ENCODE peak calls at places on chromosomes 3 and 15, in five cellular contexts. B, C, L, N and V are unnamed samples.
A peak's percentile ranks its signal among the peaks of the same experiment; 100 is the strongest.

GRCh38 chr3:160374472-160374871 is 24.6 kb downstream of the IFT80 start:
- DNase-seq in N (no peak), B (no peak), C (no peak), L (no peak), V (no peak)

GRCh38 chr15:41512512-41513281 is 930 bp downstream of the LTK start:
- DNase-seq in N (no peak), L (no peak), B (peak; percentile 24), C (peak; percentile 60), V (no peak)

GRCh38 chr15:80694624-80695098 is 449 bp upstream of the ABHD17C start:
- DNase-seq in L (no peak), C (peak; percentile 18), B (peak; percentile 28), N (no peak), V (peak; percentile 74)

GRCh38 chr15:35479423-35479822 is 66.5 kb downstream of the DPH6 start:
- DNase-seq in L (no peak), N (no peak), C (peak; percentile 62), B (no peak), V (no peak)

GRCh38 chr3:111968319-111969059 is 10.3 kb upstream of the ABHD10 start:
- DNase-seq in B (no peak), C (no peak), N (no peak), L (no peak), V (no peak)

GRCh38 chr15:56817266-56817665 is 84.0 kb upstream of the ZNF280D start:
- DNase-seq in L (no peak), B (peak; percentile 70), C (no peak), N (no peak), V (no peak)

GRCh38 chr3:42739401-42740158 is 33.5 kb downstream of the CCDC13 start:
- DNase-seq in C (peak; percentile 82), N (no peak), B (no peak), L (peak; percentile 32), V (no peak)

GRCh38 chr3:10400749-10401495 is 80.0 kb upstream of the SEC13 start:
- DNase-seq in C (peak; percentile 73), N (no peak), L (no peak), B (no peak), V (no peak)

GRCh38 chr3:135706758-135707375 is 258.7 kb upstream of the PPP2R3A start:
- DNase-seq in L (no peak), C (no peak), N (no peak), B (no peak), V (no peak)

GRCh38 chr3:50155891-50156290 is 767 bp downstream of the SEMA3F start:
- DNase-seq in C (no peak), N (no peak), B (no peak), L (no peak), V (no peak)

GRCh38 chr3:49803464-49804140 is 541 bp downstream of the INKA1 start:
- DNase-seq in L (no peak), B (peak; percentile 57), C (no peak), N (no peak), V (no peak)

GRCh38 chr3:173932624-173933023 is 535.1 kb downstream of the NLGN1 start:
- DNase-seq in C (no peak), N (no peak), B (peak; percentile 79), L (no peak), V (no peak)

GRCh38 chr3:161274691-161275298 is 53.7 kb downstream of the NMD3 start:
- DNase-seq in C (peak; percentile 33), N (peak; percentile 54), B (peak; percentile 82), L (no peak), V (no peak)

GRCh38 chr3:158770254-158771017 is 31.4 kb upstream of the MFSD1 start:
- DNase-seq in B (no peak), N (no peak), C (no peak), L (no peak), V (no peak)

GRCh38 chr3:130725746-130726145 is 20.9 kb downstream of the PIK3R4 start:
- DNase-seq in N (no peak), L (no peak), B (no peak), C (no peak), V (no peak)

GRCh38 chr3:52670621-52671521 is 14.8 kb downstream of the PBRM1 start:
- DNase-seq in L (peak; percentile 62), B (no peak), N (peak; percentile 96), C (no peak), V (no peak)

GRCh38 chr15:89105147-89105546 is 16.9 kb downstream of the ABHD2 start:
- DNase-seq in N (no peak), C (no peak), B (peak; percentile 33), L (no peak), V (no peak)

GRCh38 chr3:134373278-134373941 is 837 bp downstream of the AMOTL2 start:
- DNase-seq in N (no peak), B (peak; percentile 81), C (peak; percentile 93), L (peak; percentile 78), V (peak; percentile 86)

GRCh38 chr15:56496635-56497034 is 31.7 kb upstream of the MNS1 start:
- DNase-seq in B (peak; percentile 89), C (peak; percentile 66), L (no peak), N (peak; percentile 67), V (no peak)

GRCh38 chr3:124401841-124402240 is 328.4 kb upstream of the UMPS start:
- DNase-seq in B (no peak), L (no peak), C (peak; percentile 12), N (no peak), V (no peak)

GRCh38 chr3:181568248-181568647 is 143.5 kb upstream of the SOX2 start:
- DNase-seq in L (no peak), N (no peak), B (no peak), C (no peak), V (no peak)

GRCh38 chr3:55690746-55691540 is 203.8 kb upstream of the WNT5A start:
- DNase-seq in B (peak; percentile 21), N (no peak), C (no peak), L (peak; percentile 35), V (no peak)

GRCh38 chr15:74037171-74038117 is 42.9 kb downstream of the PML start:
- DNase-seq in L (no peak), N (no peak), B (no peak), C (no peak), V (no peak)

GRCh38 chr3:127351775-127352350 is 64.0 kb upstream of the PRR20G start:
- DNase-seq in C (no peak), L (no peak), B (no peak), N (no peak), V (no peak)

GRCh38 chr3:12436514-12437222 is 47.6 kb upstream of the TSEN2 start:
- DNase-seq in N (no peak), C (no peak), B (no peak), L (no peak), V (no peak)

GRCh38 chr3:161388860-161389259 is 17.5 kb upstream of the SPTSSB start:
- DNase-seq in L (no peak), N (no peak), C (no peak), B (no peak), V (no peak)

GRCh38 chr3:18134386-18135082 is 290.6 kb downstream of the SATB1 start:
- DNase-seq in B (no peak), C (no peak), L (no peak), N (no peak), V (no peak)

GRCh38 chr3:106013971-106014370 is 145.2 kb upstream of the CBLB start:
- DNase-seq in L (no peak), N (no peak), C (no peak), B (no peak), V (no peak)

GRCh38 chr3:101521251-101521701 is 8.3 kb upstream of the SENP7 start:
- DNase-seq in L (no peak), B (peak; percentile 14), N (no peak), C (no peak), V (no peak)

GRCh38 chr15:68114356-68114755 is 60.2 kb downstream of the PIAS1 start:
- DNase-seq in N (no peak), B (no peak), C (no peak), L (no peak), V (no peak)

DNA sequence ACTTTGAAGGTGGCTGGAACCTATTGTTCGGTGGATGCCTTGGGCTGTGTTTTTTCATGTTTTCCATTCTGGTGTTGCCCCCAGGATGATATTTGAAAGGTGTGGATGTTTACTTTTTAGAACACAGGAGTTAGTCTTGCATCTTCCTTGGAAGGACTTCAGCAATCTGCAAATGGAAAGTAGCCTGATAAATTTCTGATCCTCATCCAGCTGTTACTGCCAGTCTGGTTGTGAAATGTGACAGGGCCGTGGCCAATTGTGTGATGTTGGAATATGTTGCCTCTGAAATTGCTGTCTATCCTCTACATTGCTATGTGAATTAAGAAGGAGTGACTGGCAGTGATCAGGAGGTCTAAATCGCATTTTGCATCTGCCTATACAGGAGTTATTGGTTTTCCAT is 382.5 kb upstream of the C2CD4B start:
- DNase-seq in B (no peak), L (no peak), C (no peak), N (no peak), V (no peak)
- H3K4me3 ChIP-seq in B (no peak overlapping the region), L (no peak overlapping the region), C (no peak overlapping the region), N (no peak overlapping the region), V (no peak overlapping the region)

GRCh38 chr3:51395493-51396213 is 4.6 kb downstream of the RBM15B start:
- DNase-seq in N (no peak), C (no peak), L (no peak), B (no peak), V (no peak)

GRCh38 chr3:51400169-51400568 is 9.1 kb downstream of the RBM15B start:
- DNase-seq in B (no peak), C (no peak), L (no peak), N (no peak), V (no peak)

GRCh38 chr3:51396401-51396800 is 5.3 kb downstream of the RBM15B start:
- DNase-seq in B (no peak), L (no peak), C (no peak), N (no peak), V (no peak)

GRCh38 chr3:51398595-51399310 is 7.7 kb downstream of the RBM15B start:
- DNase-seq in C (no peak), B (no peak), L (no peak), N (no peak), V (no peak)

DNA sequence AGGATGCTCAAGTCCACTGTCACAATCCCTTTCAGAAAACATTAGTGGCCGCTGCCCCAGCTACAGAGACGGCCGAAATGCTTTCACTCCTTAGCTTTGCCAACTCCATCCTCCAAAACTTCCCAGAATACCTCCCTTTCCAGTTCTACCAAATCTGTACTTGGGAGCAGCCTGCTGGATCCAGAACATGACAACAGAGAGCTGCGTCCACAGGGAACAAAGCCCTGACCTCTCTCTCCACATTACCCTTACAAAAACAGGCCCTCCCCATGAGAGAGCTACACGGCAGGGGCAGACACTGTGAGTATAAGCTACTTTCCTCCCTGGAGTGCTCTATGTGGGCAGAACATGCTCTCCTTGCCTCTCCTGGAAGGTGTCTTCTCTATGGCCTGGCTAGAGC is 6.3 kb downstream of the RBM15B start:
- DNase-seq in B (no peak), N (no peak), C (no peak), L (no peak), V (no peak)
- H3K36me3 ChIP-seq in B (peaks cover 33% of the 10 kb centered on the region), N (peaks cover 60% of the 10 kb centered on the region), C (peaks cover 45% of the 10 kb centered on the region), L (peaks cover 4% of the 10 kb centered on the region), V (peaks cover 94% of the 10 kb centered on the region)

DNA sequence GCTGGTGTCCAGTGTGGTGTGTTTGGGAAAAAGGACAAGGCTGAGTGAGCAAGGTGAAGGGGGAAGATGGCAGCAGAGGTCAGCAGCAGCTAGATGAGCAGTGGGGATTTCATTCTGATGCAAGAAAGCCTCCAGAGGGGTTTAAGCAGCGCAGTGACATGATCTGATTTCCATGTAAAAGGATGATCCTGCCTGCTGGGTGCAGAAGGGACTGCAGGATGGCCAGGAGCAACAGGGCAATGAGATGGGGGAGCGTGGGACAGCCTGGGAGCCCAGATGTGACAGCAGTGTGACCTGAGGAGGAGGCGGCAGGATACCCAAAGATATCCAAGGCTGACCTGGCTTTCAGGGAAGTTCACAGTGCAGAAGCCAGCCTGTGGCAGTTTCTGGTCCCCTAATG is 6.1 kb downstream of the WNT7A start:
- DNase-seq in N (no peak), B (no peak), L (no peak), C (no peak), V (no peak)
- H3K27me3 ChIP-seq in N (peaks cover 27% of the 10 kb centered on the region), B (peaks cover 51% of the 10 kb centered on the region), L (peaks cover 49% of the 10 kb centered on the region), C (peaks cover 92% of the 10 kb centered on the region), V (peaks cover 32% of the 10 kb centered on the region)

GRCh38 chr3:121852256-121852655 is 17.2 kb downstream of the EAF2 start:
- DNase-seq in C (no peak), B (no peak), L (no peak), N (no peak), V (no peak)
- H3K4me3 ChIP-seq in C (no peak overlapping the region), B (no peak overlapping the region), L (no peak overlapping the region), N (no peak overlapping the region), V (no peak overlapping the region)